ENCODE peak calls at places on chromosomes 13 and 19, in five cellular contexts. G, P, X, K and T are unnamed samples.

GRCh38 chr19:51552996-51553725 is 17.9 kb upstream of the ZNF175 start:
- DNase-seq in X (peak), G (peak), K (no peak), P (peak), T (peak)

GRCh38 chr13:113349050-113349449 is 14.9 kb downstream of the GRTP1 start:
- DNase-seq in X (no peak), K (no peak), G (no peak), P (no peak), T (no peak)

GRCh38 chr13:99299545-99300341 is 7.5 kb downstream of the GPR183 start:
- DNase-seq in X (peak), G (no peak), P (no peak), K (no peak), T (no peak)

GRCh38 chr19:4606921-4607678 is 32.2 kb upstream of the TNFAIP8L1 start:
- DNase-seq in G (no peak), P (no peak), X (peak), K (no peak), T (peak)

GRCh38 chr19:46787331-46788100 is 878 bp downstream of the SLC1A5 start:
- DNase-seq in G (no peak), P (peak), K (no peak), X (peak), T (peak)

GRCh38 chr13:63605962-63606361 is 2190.3 kb upstream of the PCDH20 start:
- DNase-seq in G (no peak), P (no peak), X (no peak), K (no peak), T (no peak)

GRCh38 chr19:41945135-41945766 is 13.9 kb downstream of the RABAC1 start:
- DNase-seq in G (no peak), X (no peak), P (no peak), K (no peak), T (no peak)

GRCh38 chr13:98014766-98015165 is 61.3 kb downstream of the IPO5 start:
- DNase-seq in X (no peak), K (peak), P (peak), G (no peak), T (no peak)

GRCh38 chr13:89380101-89380500 is 1708.9 kb downstream of the SLITRK5 start:
- DNase-seq in G (no peak), X (no peak), P (no peak), K (no peak), T (no peak)

GRCh38 chr19:29887498-29887897 is 54.5 kb upstream of the URI1 start:
- DNase-seq in K (no peak), X (no peak), P (peak), G (no peak), T (no peak)

GRCh38 chr13:110815471-110816204 is 99.2 kb downstream of the ANKRD10 start:
- DNase-seq in K (no peak), P (no peak), X (no peak), G (no peak), T (no peak)

GRCh38 chr13:24709186-24709913 is 29.1 kb downstream of the ATP12A start:
- DNase-seq in X (no peak), K (no peak), G (no peak), P (no peak), T (no peak)

GRCh38 chr19:35084078-35084762 is 31.4 kb upstream of the FXYD3 start:
- DNase-seq in G (no peak), K (no peak), P (no peak), X (no peak), T (no peak)

GRCh38 chr13:21625366-21625765 is 21.4 kb upstream of the MICU2 start:
- DNase-seq in P (peak), K (no peak), X (no peak), G (no peak), T (no peak)
- TF ChIP-seq CTCF in P (peak), K (peak), X (peak), G (peak), T (peak)

GRCh38 chr13:20465218-20465879 is 60.3 kb downstream of the CRYL1 start:
- DNase-seq in K (no peak), G (no peak), X (no peak), P (no peak), T (no peak)
- TF ChIP-seq CTCF in K (no peak), G (no peak), X (no peak), P (no peak), T (no peak)

DNA sequence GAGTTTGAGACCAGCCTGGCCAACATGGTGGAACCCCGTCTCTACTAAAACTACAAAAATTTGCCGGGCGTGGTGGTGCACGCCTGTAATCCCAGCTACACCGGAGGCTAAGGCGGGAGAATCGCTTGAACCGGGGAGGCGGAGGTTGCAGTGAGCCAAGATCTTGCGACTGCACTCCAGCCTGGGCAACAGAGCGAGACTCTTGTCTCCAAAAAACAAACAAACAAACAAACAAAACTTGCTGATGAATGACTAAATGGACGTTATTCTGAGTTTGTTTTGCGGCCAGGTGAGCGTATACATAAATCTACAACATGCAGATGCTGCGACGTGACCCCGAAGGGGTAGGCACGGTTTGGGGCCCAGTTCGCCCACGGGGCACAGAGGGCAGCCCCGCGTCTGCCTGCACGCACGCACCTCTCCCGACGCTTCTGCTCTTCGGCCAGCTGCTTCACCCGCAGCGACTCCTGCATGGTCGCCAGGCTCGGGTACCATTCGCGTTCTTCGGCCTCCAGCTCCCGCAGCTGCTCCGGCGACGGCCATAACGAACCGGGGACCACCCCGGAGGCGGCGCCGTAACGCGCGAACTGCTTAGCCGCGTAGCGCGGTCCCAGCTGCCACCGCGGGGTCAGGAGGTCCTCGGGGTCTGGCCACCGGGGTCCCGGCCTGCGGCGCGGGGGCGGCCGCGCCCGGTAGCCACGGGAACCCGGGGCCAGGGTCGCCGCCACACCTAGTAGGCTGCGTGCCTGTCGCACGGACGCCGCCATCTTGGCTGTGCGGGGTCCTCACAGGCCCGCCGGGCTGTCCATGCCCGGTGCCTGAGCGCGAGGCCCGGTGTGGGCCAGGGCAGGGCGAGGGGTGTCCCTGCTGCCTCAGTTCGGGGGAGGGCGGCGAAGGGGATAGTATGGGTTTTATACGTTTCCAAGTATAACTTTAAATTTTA is at the start of gene GADD45GIP1:
- DNase-seq in P (peak), G (peak), X (peak), K (no peak), T (peak)
- TF ChIP-seq CTCF in P (no peak), G (no peak), X (no peak), K (no peak), T (no peak)

GRCh38 chr13:66492479-66492878 is 737.7 kb downstream of the PCDH9 start:
- DNase-seq in G (no peak), K (no peak), P (no peak), X (peak), T (no peak)
- TF ChIP-seq CTCF in G (no peak), K (no peak), P (peak), X (peak), T (peak)

GRCh38 chr13:37427843-37428494 is 170.6 kb downstream of the POSTN start:
- DNase-seq in G (no peak), K (no peak), P (no peak), X (no peak), T (no peak)
- TF ChIP-seq CTCF in G (no peak), K (no peak), P (peak), X (peak), T (peak)